ENCODE peak calls at places on chromosomes 3 and 15, in ten cellular contexts. One of them, this sample, is unnamed.

GRCh38 chr3:189967254-189967865 is 153.3 kb downstream of the P3H2 start:
- DNase-seq in body of pancreas: peak; percentile 20
- DNase-seq in astrocyte of the cerebellum: peak; percentile 55
- DNase-seq in heart left ventricle: no peak
- DNase-seq in GM06990: peak; percentile 33
- DNase-seq in dorsolateral prefrontal cortex: no peak
- DNase-seq in astrocyte: no peak
- DNase-seq in uterus: no peak
- DNase-seq in epithelial cell of esophagus: peak; percentile 69
- DNase-seq in spleen: no peak
- DNase-seq in this sample: no peak

GRCh38 chr3:194632983-194633348 is 253 bp downstream of the TMEM44 start:
- DNase-seq in body of pancreas: no peak
- DNase-seq in astrocyte of the cerebellum: no peak
- DNase-seq in heart left ventricle: peak; percentile 34
- DNase-seq in GM06990: no peak
- DNase-seq in dorsolateral prefrontal cortex: no peak
- DNase-seq in astrocyte: no peak
- DNase-seq in uterus: peak; percentile 20
- DNase-seq in epithelial cell of esophagus: peak; percentile 30
- DNase-seq in spleen: no peak
- DNase-seq in this sample: no peak

GRCh38 chr3:130939753-130940152 is 45.9 kb downstream of the ATP2C1 start:
- DNase-seq in body of pancreas: no peak
- DNase-seq in astrocyte of the cerebellum: no peak
- DNase-seq in heart left ventricle: no peak
- DNase-seq in GM06990: no peak
- DNase-seq in dorsolateral prefrontal cortex: no peak
- DNase-seq in astrocyte: peak; percentile 45
- DNase-seq in uterus: no peak
- DNase-seq in epithelial cell of esophagus: no peak
- DNase-seq in spleen: no peak
- DNase-seq in this sample: no peak

GRCh38 chr3:123154346-123154985 is 47.3 kb upstream of the SEC22A start:
- DNase-seq in body of pancreas: no peak
- DNase-seq in astrocyte of the cerebellum: no peak
- DNase-seq in heart left ventricle: no peak
- DNase-seq in GM06990: no peak
- DNase-seq in dorsolateral prefrontal cortex: no peak
- DNase-seq in astrocyte: no peak
- DNase-seq in uterus: no peak
- DNase-seq in epithelial cell of esophagus: no peak
- DNase-seq in spleen: no peak
- DNase-seq in this sample: no peak

GRCh38 chr3:121595765-121596406 is 2.7 kb downstream of the FBXO40 start:
- DNase-seq in body of pancreas: no peak
- DNase-seq in astrocyte of the cerebellum: no peak
- DNase-seq in heart left ventricle: peak; percentile 17
- DNase-seq in GM06990: no peak
- DNase-seq in dorsolateral prefrontal cortex: no peak
- DNase-seq in astrocyte: no peak
- DNase-seq in uterus: no peak
- DNase-seq in epithelial cell of esophagus: no peak
- DNase-seq in spleen: no peak
- DNase-seq in this sample: no peak

GRCh38 chr3:187321766-187322165 is 30.2 kb upstream of the MASP1 start:
- DNase-seq in body of pancreas: no peak
- DNase-seq in astrocyte of the cerebellum: no peak
- DNase-seq in heart left ventricle: no peak
- DNase-seq in GM06990: no peak
- DNase-seq in dorsolateral prefrontal cortex: no peak
- DNase-seq in astrocyte: no peak
- DNase-seq in uterus: no peak
- DNase-seq in epithelial cell of esophagus: no peak
- DNase-seq in spleen: no peak
- DNase-seq in this sample: no peak

GRCh38 chr3:135008326-135008725 is 213.3 kb downstream of the EPHB1 start:
- DNase-seq in body of pancreas: no peak
- DNase-seq in astrocyte of the cerebellum: no peak
- DNase-seq in heart left ventricle: no peak
- DNase-seq in GM06990: no peak
- DNase-seq in dorsolateral prefrontal cortex: no peak
- DNase-seq in astrocyte: no peak
- DNase-seq in uterus: no peak
- DNase-seq in epithelial cell of esophagus: no peak
- DNase-seq in spleen: no peak
- DNase-seq in this sample: no peak

GRCh38 chr15:71496336-71496955 is 313.9 kb upstream of the NR2E3 start:
- DNase-seq in body of pancreas: no peak
- DNase-seq in astrocyte of the cerebellum: no peak
- DNase-seq in heart left ventricle: no peak
- DNase-seq in GM06990: no peak
- DNase-seq in dorsolateral prefrontal cortex: no peak
- DNase-seq in astrocyte: peak; percentile 12
- DNase-seq in uterus: no peak
- DNase-seq in epithelial cell of esophagus: peak; percentile 45
- DNase-seq in spleen: no peak
- DNase-seq in this sample: no peak

GRCh38 chr3:24496529-24497482 is 2.2 kb upstream of the THRB start:
- DNase-seq in body of pancreas: peak; percentile 87
- DNase-seq in astrocyte of the cerebellum: peak; percentile 92
- DNase-seq in heart left ventricle: peak; percentile 76
- DNase-seq in GM06990: no peak
- DNase-seq in dorsolateral prefrontal cortex: peak; percentile 47
- DNase-seq in astrocyte: peak; percentile 78
- DNase-seq in uterus: peak; percentile 71
- DNase-seq in epithelial cell of esophagus: peak; percentile 46
- DNase-seq in spleen: peak; percentile 78
- DNase-seq in this sample: peak; percentile 70

GRCh38 chr3:95926904-95927501 is 887.4 kb upstream of the EPHA6 start:
- DNase-seq in body of pancreas: no peak
- DNase-seq in astrocyte of the cerebellum: no peak
- DNase-seq in heart left ventricle: no peak
- DNase-seq in GM06990: no peak
- DNase-seq in dorsolateral prefrontal cortex: no peak
- DNase-seq in astrocyte: no peak
- DNase-seq in uterus: no peak
- DNase-seq in epithelial cell of esophagus: peak; percentile 46
- DNase-seq in spleen: no peak
- DNase-seq in this sample: no peak

GRCh38 chr3:130850044-130850797 is 43.7 kb upstream of the ATP2C1 start:
- DNase-seq in body of pancreas: no peak
- DNase-seq in astrocyte of the cerebellum: peak; percentile 48
- DNase-seq in heart left ventricle: peak; percentile 35
- DNase-seq in GM06990: peak; percentile 84
- DNase-seq in dorsolateral prefrontal cortex: no peak
- DNase-seq in astrocyte: peak; percentile 97
- DNase-seq in uterus: no peak
- DNase-seq in epithelial cell of esophagus: peak; percentile 89
- DNase-seq in spleen: no peak
- DNase-seq in this sample: peak; percentile 73

GRCh38 chr3:52217409-52217805 is 8.0 kb downstream of the TLR9 start:
- DNase-seq in body of pancreas: no peak
- DNase-seq in astrocyte of the cerebellum: no peak
- DNase-seq in heart left ventricle: no peak
- DNase-seq in GM06990: no peak
- DNase-seq in dorsolateral prefrontal cortex: no peak
- DNase-seq in astrocyte: no peak
- DNase-seq in uterus: no peak
- DNase-seq in epithelial cell of esophagus: no peak
- DNase-seq in spleen: peak; percentile 38
- DNase-seq in this sample: no peak

GRCh38 chr3:139533781-139534443 is 5.6 kb downstream of the RBP1 start:
- DNase-seq in body of pancreas: peak; percentile 64
- DNase-seq in astrocyte of the cerebellum: peak; percentile 79
- DNase-seq in heart left ventricle: peak; percentile 43
- DNase-seq in GM06990: no peak
- DNase-seq in dorsolateral prefrontal cortex: no peak
- DNase-seq in astrocyte: peak; percentile 86
- DNase-seq in uterus: peak; percentile 54
- DNase-seq in epithelial cell of esophagus: peak; percentile 25
- DNase-seq in spleen: no peak
- DNase-seq in this sample: no peak

GRCh38 chr3:127204841-127205582 is 12.1 kb downstream of the PRR23E start:
- DNase-seq in body of pancreas: no peak
- DNase-seq in astrocyte of the cerebellum: no peak
- DNase-seq in heart left ventricle: no peak
- DNase-seq in GM06990: no peak
- DNase-seq in dorsolateral prefrontal cortex: no peak
- DNase-seq in astrocyte: no peak
- DNase-seq in uterus: no peak
- DNase-seq in epithelial cell of esophagus: no peak
- DNase-seq in spleen: peak; percentile 39
- DNase-seq in this sample: no peak

GRCh38 chr15:76566276-76566675 is 229.7 kb downstream of the ISL2 start:
- DNase-seq in body of pancreas: no peak
- DNase-seq in astrocyte of the cerebellum: peak; percentile 69
- DNase-seq in heart left ventricle: no peak
- DNase-seq in GM06990: no peak
- DNase-seq in dorsolateral prefrontal cortex: no peak
- DNase-seq in astrocyte: peak; percentile 49
- DNase-seq in uterus: no peak
- DNase-seq in epithelial cell of esophagus: no peak
- DNase-seq in spleen: no peak
- DNase-seq in this sample: no peak

GRCh38 chr3:194069421-194070219 is 66.3 kb upstream of the HES1 start:
- DNase-seq in body of pancreas: no peak
- DNase-seq in astrocyte of the cerebellum: no peak
- DNase-seq in heart left ventricle: no peak
- DNase-seq in GM06990: no peak
- DNase-seq in dorsolateral prefrontal cortex: no peak
- DNase-seq in astrocyte: peak; percentile 42
- DNase-seq in uterus: no peak
- DNase-seq in epithelial cell of esophagus: peak; percentile 37
- DNase-seq in spleen: no peak
- DNase-seq in this sample: no peak

GRCh38 chr3:123028233-123028828 is 768 bp upstream of the SEMA5B start:
- DNase-seq in body of pancreas: peak; percentile 30
- DNase-seq in astrocyte of the cerebellum: peak; percentile 66
- DNase-seq in heart left ventricle: peak; percentile 34
- DNase-seq in GM06990: peak; percentile 16
- DNase-seq in dorsolateral prefrontal cortex: peak; percentile 33
- DNase-seq in astrocyte: peak; percentile 42
- DNase-seq in uterus: peak; percentile 57
- DNase-seq in epithelial cell of esophagus: peak; percentile 70
- DNase-seq in spleen: no peak
- DNase-seq in this sample: peak; percentile 28

GRCh38 chr3:24674261-24674660 is 179.6 kb upstream of the THRB start:
- DNase-seq in body of pancreas: no peak
- DNase-seq in astrocyte of the cerebellum: no peak
- DNase-seq in heart left ventricle: no peak
- DNase-seq in GM06990: no peak
- DNase-seq in dorsolateral prefrontal cortex: no peak
- DNase-seq in astrocyte: no peak
- DNase-seq in uterus: no peak
- DNase-seq in epithelial cell of esophagus: no peak
- DNase-seq in spleen: no peak
- DNase-seq in this sample: no peak

GRCh38 chr15:96322401-96323249 is 7.9 kb upstream of the NR2F2 start:
- DNase-seq in body of pancreas: no peak
- DNase-seq in astrocyte of the cerebellum: no peak
- DNase-seq in heart left ventricle: peak; percentile 46
- DNase-seq in GM06990: no peak
- DNase-seq in dorsolateral prefrontal cortex: no peak
- DNase-seq in astrocyte: peak; percentile 27
- DNase-seq in uterus: peak; percentile 83
- DNase-seq in epithelial cell of esophagus: peak; percentile 45
- DNase-seq in spleen: no peak
- DNase-seq in this sample: no peak

GRCh38 chr15:40807028-40807887 is at the start of the genes DNAJC17 and ZFYVE19:
- DNase-seq in body of pancreas: peak; percentile 97
- DNase-seq in astrocyte of the cerebellum: peak; percentile 97
- DNase-seq in heart left ventricle: peak; percentile 98
- DNase-seq in GM06990: peak; percentile 92
- DNase-seq in dorsolateral prefrontal cortex: peak; percentile 97
- DNase-seq in astrocyte: peak; percentile 94
- DNase-seq in uterus: peak; percentile 95
- DNase-seq in epithelial cell of esophagus: peak; percentile 99
- DNase-seq in spleen: peak; percentile 99
- DNase-seq in this sample: peak; percentile 93
- TF ChIP-seq CTCF in body of pancreas: peak; percentile 39
- TF ChIP-seq CTCF in astrocyte of the cerebellum: no peak
- TF ChIP-seq CTCF in heart left ventricle: no peak
- TF ChIP-seq CTCF in GM06990: peak; percentile 12
- TF ChIP-seq CTCF in dorsolateral prefrontal cortex: peak; percentile 53
- TF ChIP-seq CTCF in astrocyte: no peak
- TF ChIP-seq CTCF in uterus: peak; percentile 39
- TF ChIP-seq CTCF in epithelial cell of esophagus: peak; percentile 29
- TF ChIP-seq CTCF in spleen: no peak
- TF ChIP-seq CTCF in this sample: no peak

GRCh38 chr3:10833855-10834414 is 17.9 kb downstream of the SLC6A11 start:
- DNase-seq in body of pancreas: no peak
- DNase-seq in astrocyte of the cerebellum: no peak
- DNase-seq in heart left ventricle: no peak
- DNase-seq in GM06990: no peak
- DNase-seq in dorsolateral prefrontal cortex: no peak
- DNase-seq in astrocyte: no peak
- DNase-seq in uterus: no peak
- DNase-seq in epithelial cell of esophagus: no peak
- DNase-seq in spleen: no peak
- DNase-seq in this sample: no peak
- H3K4me3 ChIP-seq in body of pancreas: no peak overlapping the region
- H3K4me3 ChIP-seq in astrocyte of the cerebellum: no peak overlapping the region
- H3K4me3 ChIP-seq in heart left ventricle: no peak overlapping the region
- H3K4me3 ChIP-seq in GM06990: no peak overlapping the region
- H3K4me3 ChIP-seq in dorsolateral prefrontal cortex: no peak overlapping the region
- H3K4me3 ChIP-seq in astrocyte: no peak overlapping the region
- H3K4me3 ChIP-seq in uterus: no peak overlapping the region
- H3K4me3 ChIP-seq in epithelial cell of esophagus: no peak overlapping the region
- H3K4me3 ChIP-seq in spleen: no peak overlapping the region
- H3K4me3 ChIP-seq in this sample: no peak overlapping the region

GRCh38 chr15:54102704-54103103 is 124.5 kb downstream of the UNC13C start:
- DNase-seq in body of pancreas: no peak
- DNase-seq in astrocyte of the cerebellum: no peak
- DNase-seq in heart left ventricle: no peak
- DNase-seq in GM06990: no peak
- DNase-seq in dorsolateral prefrontal cortex: no peak
- DNase-seq in astrocyte: no peak
- DNase-seq in uterus: no peak
- DNase-seq in epithelial cell of esophagus: no peak
- DNase-seq in spleen: no peak
- DNase-seq in this sample: no peak
- TF ChIP-seq CTCF in body of pancreas: no peak
- TF ChIP-seq CTCF in astrocyte of the cerebellum: no peak
- TF ChIP-seq CTCF in heart left ventricle: no peak
- TF ChIP-seq CTCF in GM06990: no peak
- TF ChIP-seq CTCF in dorsolateral prefrontal cortex: no peak
- TF ChIP-seq CTCF in astrocyte: no peak
- TF ChIP-seq CTCF in uterus: no peak
- TF ChIP-seq CTCF in epithelial cell of esophagus: no peak
- TF ChIP-seq CTCF in spleen: no peak
- TF ChIP-seq CTCF in this sample: no peak

DNA sequence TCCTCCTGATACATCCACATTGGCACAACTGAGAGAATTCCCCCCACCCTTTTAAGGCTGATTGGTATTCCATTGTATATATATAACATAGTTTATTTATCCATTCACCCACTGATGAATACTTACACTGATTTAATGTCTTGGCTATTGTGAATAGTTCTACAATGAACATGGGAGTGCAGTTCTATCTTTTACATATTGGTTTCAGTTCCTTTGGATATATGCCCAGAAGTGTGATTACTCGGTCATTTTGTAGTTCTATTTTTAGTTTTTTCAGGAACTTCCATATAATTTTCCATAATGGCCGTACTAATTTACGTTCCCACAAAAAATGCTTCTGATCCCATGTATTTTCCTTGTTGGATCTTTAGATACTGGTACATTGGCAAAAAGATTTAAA is 135.3 kb downstream of the FMN1 start:
- DNase-seq in body of pancreas: no peak
- DNase-seq in astrocyte of the cerebellum: peak; percentile 43
- DNase-seq in heart left ventricle: no peak
- DNase-seq in GM06990: no peak
- DNase-seq in dorsolateral prefrontal cortex: no peak
- DNase-seq in astrocyte: peak; percentile 20
- DNase-seq in uterus: no peak
- DNase-seq in epithelial cell of esophagus: no peak
- DNase-seq in spleen: no peak
- DNase-seq in this sample: no peak
- H3K4me3 ChIP-seq in body of pancreas: no peak overlapping the region
- H3K4me3 ChIP-seq in astrocyte of the cerebellum: no peak overlapping the region
- H3K4me3 ChIP-seq in heart left ventricle: no peak overlapping the region
- H3K4me3 ChIP-seq in GM06990: no peak overlapping the region
- H3K4me3 ChIP-seq in dorsolateral prefrontal cortex: no peak overlapping the region
- H3K4me3 ChIP-seq in astrocyte: no peak overlapping the region
- H3K4me3 ChIP-seq in uterus: no peak overlapping the region
- H3K4me3 ChIP-seq in epithelial cell of esophagus: no peak overlapping the region
- H3K4me3 ChIP-seq in spleen: no peak overlapping the region
- H3K4me3 ChIP-seq in this sample: no peak overlapping the region